ENCODE peak calls at places on chromosome 1, in five cellular contexts. B is right atrium auricular region, C is lung, A is tibial artery, E is cardiac muscle cell. Y is an unnamed sample.

GRCh38 chr1:165629848-165630628 is 996 bp upstream of the MGST3 start:
- DNase-seq in E (no peak), A (no peak), C (no peak), B (no peak), Y (no peak)

GRCh38 chr1:35600593-35600992 is 27.5 kb downstream of the TFAP2E start:
- DNase-seq in A (no peak), C (no peak), E (no peak), B (peak; percentile 11), Y (no peak)

GRCh38 chr1:39159224-39160036 is 45.1 kb upstream of the MACF1 start:
- DNase-seq in C (peak; percentile 65), A (no peak), B (no peak), E (no peak), Y (peak; percentile 49)

GRCh38 chr1:5961601-5962000 is 30.6 kb downstream of the NPHP4 start:
- DNase-seq in A (peak; percentile 53), C (no peak), B (no peak), E (no peak), Y (no peak)

GRCh38 chr1:115336741-115337140 is 1.3 kb downstream of the NGF start:
- DNase-seq in E (no peak), A (no peak), C (no peak), B (no peak), Y (no peak)

GRCh38 chr1:167747988-167748387 is 26.2 kb downstream of the MPZL1 start:
- DNase-seq in C (no peak), B (no peak), E (peak; percentile 34), A (no peak), Y (no peak)

GRCh38 chr1:157517026-157517425 is 35.3 kb downstream of the FCRL5 start:
- DNase-seq in B (no peak), C (no peak), A (no peak), E (no peak), Y (no peak)

GRCh38 chr1:242770366-242770765 is 245.9 kb upstream of the PLD5 start:
- DNase-seq in B (no peak), E (no peak), A (no peak), C (no peak), Y (peak; percentile 1)

GRCh38 chr1:204685236-204686006 is at the start of gene LRRN2:
- DNase-seq in A (peak; percentile 55), E (peak; percentile 10), C (no peak), B (no peak), Y (no peak)

GRCh38 chr1:107162745-107163144 is 21.9 kb downstream of the NTNG1 start:
- DNase-seq in A (no peak), E (no peak), B (no peak), C (no peak), Y (no peak)

GRCh38 chr1:96445296-96445695 is 276.3 kb upstream of the PTBP2 start:
- DNase-seq in A (no peak), B (no peak), E (peak; percentile 7), C (no peak), Y (peak; percentile 22)

GRCh38 chr1:7278827-7279752 is 492.0 kb upstream of the VAMP3 start:
- DNase-seq in E (no peak), A (no peak), C (peak; percentile 13), B (no peak), Y (no peak)

GRCh38 chr1:40736085-40736531 is 44.6 kb downstream of the NFYC start:
- DNase-seq in E (peak; percentile 70), C (no peak), A (no peak), B (no peak), Y (peak; percentile 77)

GRCh38 chr1:56025942-56026341 is 553.4 kb downstream of the PLPP3 start:
- DNase-seq in C (no peak), E (no peak), B (no peak), A (no peak), Y (peak; percentile 21)

GRCh38 chr1:7207875-7208646 is 422.8 kb downstream of the CAMTA1 start:
- DNase-seq in C (no peak), B (no peak), E (peak; percentile 73), A (no peak), Y (peak; percentile 37)

GRCh38 chr1:55078470-55078869 is 39.1 kb downstream of the PCSK9 start:
- DNase-seq in C (no peak), A (no peak), B (no peak), E (no peak), Y (no peak)

GRCh38 chr1:51518730-51519047 is 377 bp downstream of the EPS15 start:
- DNase-seq in C (no peak), E (no peak), A (peak; percentile 72), B (no peak), Y (peak; percentile 66)

GRCh38 chr1:157353546-157353945 is 198.8 kb downstream of the FCRL5 start:
- DNase-seq in E (no peak), B (no peak), C (no peak), A (no peak), Y (no peak)

GRCh38 chr1:161166669-161167548 is 683 bp downstream of the PPOX start:
- DNase-seq in E (no peak), C (no peak), B (no peak), A (no peak), Y (peak; percentile 40)

GRCh38 chr1:200184196-200184595 is 156.7 kb downstream of the NR5A2 start:
- DNase-seq in A (peak; percentile 75), E (peak; percentile 75), C (peak; percentile 92), B (peak; percentile 89), Y (peak; percentile 83)

GRCh38 chr1:85581138-85581801 is 709 bp downstream of the CCN1 start:
- DNase-seq in A (peak; percentile 90), B (peak; percentile 70), E (peak; percentile 89), C (peak; percentile 71), Y (peak; percentile 86)

GRCh38 chr1:235679644-235680043 is 30.1 kb upstream of the GNG4 start:
- DNase-seq in E (no peak), B (no peak), C (no peak), A (no peak), Y (no peak)

GRCh38 chr1:228268891-228269285 is 61.0 kb downstream of the OBSCN start:
- DNase-seq in C (peak; percentile 15), A (no peak), B (no peak), E (no peak), Y (no peak)

GRCh38 chr1:14822493-14822892 is 224.0 kb downstream of the KAZN start:
- DNase-seq in B (no peak), C (no peak), E (no peak), A (no peak), Y (no peak)

GRCh38 chr1:10941891-10942541 is 70.4 kb upstream of the TARDBP start:
- DNase-seq in B (no peak), C (no peak), A (no peak), E (peak; percentile 43), Y (peak; percentile 65)

GRCh38 chr1:59477286-59477685 is 180.4 kb downstream of the FGGY start:
- DNase-seq in E (no peak), B (no peak), C (no peak), A (no peak), Y (peak; percentile 86)

GRCh38 chr1:177796561-177796960 is 173.3 kb downstream of the SEC16B start:
- DNase-seq in B (no peak), E (no peak), A (no peak), C (no peak), Y (no peak)

GRCh38 chr1:243462929-243463697 is 207.3 kb downstream of the SDCCAG8 start:
- DNase-seq in B (no peak), A (no peak), E (no peak), C (no peak), Y (no peak)

GRCh38 chr1:113929750-113930498 is 800 bp downstream of the HIPK1 start:
- DNase-seq in B (peak; percentile 61), A (peak; percentile 74), C (peak; percentile 57), E (peak; percentile 34), Y (no peak)

GRCh38 chr1:17513131-17513530 is 26.4 kb upstream of the ARHGEF10L start:
- DNase-seq in E (no peak), C (no peak), A (no peak), B (no peak), Y (no peak)

GRCh38 chr1:17510138-17510537 is 29.4 kb upstream of the ARHGEF10L start:
- DNase-seq in C (no peak), A (no peak), E (no peak), B (no peak), Y (no peak)

GRCh38 chr1:17511188-17511587 is 28.3 kb upstream of the ARHGEF10L start:
- DNase-seq in E (no peak), A (no peak), C (no peak), B (no peak), Y (no peak)

GRCh38 chr1:17516303-17517214 is 22.9 kb upstream of the ARHGEF10L start:
- DNase-seq in A (no peak), B (no peak), C (no peak), E (no peak), Y (no peak)

GRCh38 chr1:17514776-17515175 is 24.7 kb upstream of the ARHGEF10L start:
- DNase-seq in B (no peak), C (no peak), E (no peak), A (no peak), Y (no peak)
- H3K4me3 ChIP-seq in B (no peak overlapping the region), C (no peak overlapping the region), E (no peak overlapping the region), A (no peak overlapping the region), Y (no peak overlapping the region)

DNA sequence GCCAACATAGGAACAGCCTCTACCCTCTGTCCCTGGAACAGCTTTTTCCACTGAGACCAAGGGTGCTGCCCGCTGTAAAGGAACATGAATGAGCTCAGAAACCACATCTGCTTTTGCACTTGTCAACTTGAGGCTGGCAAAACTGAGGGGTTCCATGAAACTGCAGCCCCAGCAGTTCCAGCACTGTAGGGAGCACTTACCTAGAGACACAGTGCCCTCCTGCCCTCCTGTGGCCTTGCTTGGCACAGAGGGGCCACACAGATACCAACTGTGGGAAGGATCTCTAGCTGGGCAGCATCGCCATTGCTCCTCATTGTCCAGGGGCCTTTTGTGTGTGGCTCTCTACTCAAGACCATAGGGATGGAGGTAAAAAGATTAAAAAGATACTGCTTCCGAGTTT is 51.6 kb downstream of the ITPKB start:
- DNase-seq in C (no peak), A (no peak), B (no peak), E (no peak), Y (no peak)
- TF ChIP-seq CTCF in C (no peak), A (no peak), B (no peak), E (no peak), Y (no peak)

GRCh38 chr1:162319510-162320160 is 57.0 kb downstream of the SPATA46 start:
- DNase-seq in C (no peak), E (peak; percentile 74), A (no peak), B (no peak), Y (peak; percentile 62)

GRCh38 chr1:162314226-162314625 is 62.4 kb downstream of the SPATA46 start:
- DNase-seq in B (no peak), E (no peak), C (no peak), A (no peak), Y (peak; percentile 27)

GRCh38 chr1:162316187-162316586 is 60.5 kb downstream of the SPATA46 start:
- DNase-seq in C (no peak), A (no peak), E (no peak), B (no peak), Y (no peak)

GRCh38 chr1:162317659-162318058 is 59.0 kb downstream of the SPATA46 start:
- DNase-seq in B (no peak), C (no peak), E (no peak), A (no peak), Y (no peak)

DNA sequence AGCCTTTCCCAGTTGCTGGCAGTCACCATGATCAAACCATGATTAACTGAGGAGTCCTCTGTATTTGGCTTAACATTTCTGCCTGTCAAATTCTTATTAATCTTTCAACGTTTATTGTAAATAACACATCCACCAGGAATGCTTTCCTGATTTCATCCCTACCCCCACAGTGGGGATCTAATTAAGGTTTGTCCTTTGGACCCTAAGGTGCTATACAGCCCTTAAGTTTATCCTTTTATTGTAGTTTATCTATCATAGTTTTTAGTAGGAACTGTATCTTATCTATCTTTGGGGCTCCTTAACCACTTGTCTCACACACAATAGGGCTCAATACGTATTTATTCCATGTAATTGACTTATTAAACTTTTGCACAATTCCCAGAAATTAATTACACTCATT is 61.0 kb downstream of the SPATA46 start:
- DNase-seq in B (no peak), E (no peak), A (no peak), C (no peak), Y (no peak)
- H3K4me3 ChIP-seq in B (no peak overlapping the region), E (no peak overlapping the region), A (no peak overlapping the region), C (no peak overlapping the region), Y (no peak overlapping the region)

GRCh38 chr1:219805191-219805590 is 123.2 kb downstream of the SLC30A10 start:
- DNase-seq in E (no peak), A (no peak), C (no peak), B (no peak), Y (no peak)
- TF ChIP-seq CTCF in E (no peak), A (no peak), C (no peak), B (no peak), Y (peak; percentile 2)

Y was measured in foreskin fibroblast.